ENCODE peak calls at places on chromosomes 3 and 15, in four cellular contexts. Y is activated naive CD8-positive, alpha-beta T cell treated with anti-CD3 and anti-CD28 coated beads, Interleukin-2, amount 50 U/mL, for 16 hours; V is lung; C is GM12864. I is an unnamed sample.

GRCh38 chr3:50008931-50009330 is 69.0 kb downstream of the RBM6 start:
- DNase-seq in Y (no peak), V (no peak), C (no peak), I (no peak)

GRCh38 chr3:19931180-19931692 is 2.8 kb downstream of the EFHB start:
- DNase-seq in C (peak), Y (no peak), V (no peak), I (peak)

GRCh38 chr3:136883967-136884720 is 22.1 kb downstream of the NCK1 start:
- DNase-seq in C (no peak), V (no peak), Y (no peak), I (no peak)

GRCh38 chr15:82040862-82041261 is 5.0 kb downstream of the MEX3B start:
- DNase-seq in Y (no peak), C (no peak), V (peak), I (no peak)

GRCh38 chr3:113243846-113244245 is 32.5 kb downstream of the BOC start:
- DNase-seq in Y (no peak), V (no peak), C (no peak), I (no peak)

GRCh38 chr3:134976948-134977347 is 181.9 kb downstream of the EPHB1 start:
- DNase-seq in V (no peak), Y (no peak), C (no peak), I (no peak)

GRCh38 chr3:168071535-168071934 is 24.2 kb downstream of the GOLIM4 start:
- DNase-seq in V (no peak), Y (no peak), C (no peak), I (no peak)

GRCh38 chr3:63135362-63135761 is 142.7 kb upstream of the SYNPR start:
- DNase-seq in Y (no peak), V (no peak), C (no peak), I (no peak)

GRCh38 chr15:71677766-71678165 is 132.6 kb upstream of the NR2E3 start:
- DNase-seq in V (no peak), C (no peak), Y (no peak), I (no peak)

GRCh38 chr3:185517387-185517786 is 18.6 kb upstream of the TMEM41A start:
- DNase-seq in C (no peak), V (no peak), Y (no peak), I (no peak)

GRCh38 chr3:40930131-40930538 is 269.2 kb upstream of the CTNNB1 start:
- DNase-seq in Y (no peak), V (peak), C (no peak), I (no peak)

GRCh38 chr3:9260305-9260704 is 10.9 kb upstream of the SRGAP3 start:
- DNase-seq in V (no peak), Y (no peak), C (no peak), I (no peak)

GRCh38 chr3:41209646-41210045 is 10.3 kb downstream of the CTNNB1 start:
- DNase-seq in Y (no peak), C (no peak), V (no peak), I (no peak)

GRCh38 chr3:139561428-139561827 is 21.9 kb upstream of the RBP1 start:
- DNase-seq in Y (no peak), C (no peak), V (no peak), I (no peak)

GRCh38 chr3:138066972-138067371 is 48.4 kb downstream of the DZIP1L start:
- DNase-seq in C (no peak), Y (no peak), V (no peak), I (no peak)

GRCh38 chr3:8458235-8458634 is 43.4 kb upstream of the LMCD1 start:
- DNase-seq in V (no peak), Y (no peak), C (no peak), I (no peak)

GRCh38 chr3:71087109-71088018 is 496.2 kb downstream of the FOXP1 start:
- DNase-seq in V (no peak), Y (no peak), C (peak), I (peak)

GRCh38 chr3:177551431-177551836 is 354.2 kb upstream of the TBL1XR1 start:
- DNase-seq in V (no peak), C (no peak), Y (no peak), I (no peak)

GRCh38 chr3:146100180-146100579 is 60.8 kb downstream of the PLOD2 start:
- DNase-seq in Y (no peak), V (no peak), C (no peak), I (no peak)

GRCh38 chr15:55627730-55628368 is 39.7 kb upstream of the PYGO1 start:
- DNase-seq in Y (no peak), C (no peak), V (peak), I (no peak)

GRCh38 chr3:184368804-184369183 is 7.3 kb downstream of the POLR2H start:
- DNase-seq in C (no peak), Y (no peak), V (no peak), I (no peak)

I was measured in GM12878.